ENCODE peak calls at places on chromosomes 6 and 20, in seven cellular contexts. D, G, P, W, R, H and A are unnamed samples. For H3K27me3, the result is how much of the 10 kb centered on the place peaks cover.

GRCh38 chr20:54137115-54137514 is 36.7 kb downstream of the CYP24A1 start:
- DNase-seq in W (no peak), H (no peak), D (no peak), R (no peak), G (no peak), P (no peak), A (no peak)

GRCh38 chr6:87925373-87926060 is 122.1 kb upstream of the SPACA1 start:
- DNase-seq in R (no peak), D (no peak), P (no peak), H (no peak), W (no peak), G (no peak), A (no peak)

GRCh38 chr6:72031471-72031870 is 145.1 kb downstream of the RIMS1 start:
- DNase-seq in G (no peak), R (no peak), D (no peak), H (no peak), P (no peak), W (no peak), A (no peak)

GRCh38 chr6:13488015-13488895 is 855 bp upstream of the GFOD1 start:
- DNase-seq in W (no peak), P (no peak), D (no peak), H (no peak), G (peak), R (peak), A (peak)

GRCh38 chr6:42264146-42264851 is 46.6 kb upstream of the MRPS10 start:
- DNase-seq in P (no peak), W (no peak), D (no peak), H (no peak), R (peak), G (no peak), A (no peak)

GRCh38 chr6:2608508-2608907 is 142.2 kb downstream of the MYLK4 start:
- DNase-seq in H (no peak), W (no peak), D (no peak), P (no peak), G (no peak), R (no peak), A (no peak)

GRCh38 chr6:134768936-134769335 is 181.0 kb downstream of the ALDH8A1 start:
- DNase-seq in H (no peak), D (no peak), G (no peak), P (no peak), R (no peak), W (no peak), A (no peak)

GRCh38 chr20:33333616-33334015 is 50.6 kb downstream of the BPIFB1 start:
- DNase-seq in W (no peak), R (no peak), G (no peak), H (no peak), P (no peak), D (no peak), A (no peak)

GRCh38 chr6:31293343-31293742 is 21.5 kb upstream of the HLA-C start:
- DNase-seq in R (no peak), P (peak), G (no peak), W (no peak), D (no peak), H (peak), A (no peak)

GRCh38 chr6:94323853-94324252 is 904.5 kb upstream of the EPHA7 start:
- DNase-seq in G (no peak), D (no peak), R (peak), W (no peak), H (peak), P (no peak), A (no peak)

DNA sequence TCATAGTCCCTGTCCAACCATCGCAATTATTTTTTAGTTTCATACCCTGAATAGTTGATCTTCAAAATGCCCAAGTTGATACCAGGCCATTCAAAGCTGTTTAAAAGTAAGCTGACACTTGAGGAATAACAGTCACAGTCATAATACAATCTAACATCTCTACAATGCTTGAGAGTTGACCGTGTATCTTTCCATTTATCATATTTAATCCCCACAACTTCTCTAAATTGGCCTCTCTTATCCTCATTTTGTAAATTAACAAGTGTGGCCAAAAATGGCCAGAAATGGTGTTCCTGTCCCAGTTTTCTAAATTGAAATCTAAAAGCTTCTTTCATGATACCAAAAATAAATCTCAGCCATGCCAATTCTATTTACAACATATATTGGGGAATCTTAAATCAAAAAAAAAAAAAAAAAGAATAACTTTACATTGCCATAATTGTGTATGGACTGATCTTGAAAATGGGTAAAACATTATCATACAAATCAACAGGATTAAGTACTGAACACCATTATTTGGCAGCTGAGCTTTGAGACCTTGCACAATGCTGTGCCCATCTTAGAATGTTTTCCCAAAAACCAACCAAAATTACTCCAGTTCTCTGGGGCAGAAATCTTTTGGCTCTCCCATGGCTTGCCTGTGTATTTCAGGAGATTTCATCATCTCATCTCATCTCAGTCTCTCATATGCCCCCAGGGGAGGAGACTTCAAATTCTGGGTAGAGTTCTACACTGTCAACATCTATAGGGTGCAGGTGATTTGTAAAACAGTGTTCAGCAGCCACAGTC is 448.7 kb upstream of the JARID2 start:
- DNase-seq in G (no peak), P (no peak), H (no peak), W (no peak), D (no peak), R (no peak), A (no peak)
- H3K27ac ChIP-seq in G (no peak), P (no peak), H (no peak), W (no peak), D (no peak), R (no peak), A (no peak)

GRCh38 chr20:2745936-2746635 is 53.5 kb downstream of the EBF4 start:
- DNase-seq in D (no peak), W (peak), G (no peak), R (no peak), P (no peak), H (no peak), A (no peak)
- H3K27me3 ChIP-seq in D (under half), W (under half), G (under half), R (under half), P (under half), H (under half), A (under half)

DNA sequence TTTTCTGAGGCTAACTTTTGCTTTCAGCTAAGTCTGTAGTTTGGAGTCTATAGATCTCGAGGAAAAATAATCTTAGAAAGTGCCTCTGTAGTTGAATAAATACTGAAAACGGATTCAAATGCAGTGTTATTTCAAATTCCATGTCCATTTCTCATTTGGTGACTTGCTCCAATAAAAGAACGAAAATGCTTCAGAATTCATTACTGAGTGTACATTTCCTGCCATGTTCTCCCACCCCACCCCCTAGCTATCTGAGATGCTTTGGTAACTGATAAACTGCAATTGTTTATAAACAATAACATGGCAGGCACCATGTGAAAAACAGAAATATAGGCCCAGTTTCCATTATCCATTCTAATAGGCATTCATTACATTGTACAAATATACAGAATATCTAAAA is 1.6 kb downstream of the FAM162B start:
- DNase-seq in R (no peak), G (no peak), W (no peak), H (no peak), P (no peak), D (no peak), A (no peak)
- H3K4me3 ChIP-seq in R (no peak), G (no peak), W (no peak), H (no peak), P (no peak), D (no peak), A (peak)

DNA sequence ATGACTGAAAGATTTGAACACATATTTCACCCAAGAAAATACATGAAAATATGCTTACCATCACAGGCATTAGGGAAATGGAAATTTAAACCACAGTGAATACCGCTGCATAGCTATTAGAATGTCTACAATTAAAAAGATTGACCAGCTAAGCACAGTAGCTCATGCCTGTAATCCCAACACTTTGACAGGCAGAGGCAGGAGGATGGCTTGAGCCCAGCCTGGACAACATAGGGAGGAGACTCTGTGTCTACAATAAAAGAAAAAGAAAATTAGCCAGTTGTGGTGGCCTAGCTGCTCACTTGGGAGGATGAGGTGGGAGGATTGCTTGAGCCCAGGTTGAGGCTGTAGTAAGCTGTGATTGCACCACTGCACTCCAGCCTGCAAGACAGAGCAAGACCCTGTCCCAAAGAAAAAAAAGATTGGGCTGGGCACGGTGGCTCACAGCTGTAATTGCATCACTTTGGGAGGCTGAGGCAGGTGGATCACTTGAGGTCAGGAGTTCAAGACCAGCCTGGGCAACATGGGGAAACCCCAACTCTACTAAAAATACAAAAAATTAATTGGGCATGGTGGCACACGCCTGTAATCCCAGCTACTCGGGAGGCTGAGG is 163.7 kb upstream of the AKAP12 start:
- DNase-seq in G (no peak), D (no peak), P (no peak), W (peak), R (no peak), H (no peak), A (no peak)
- H3K27ac ChIP-seq in G (no peak), D (no peak), P (no peak), W (no peak), R (no peak), H (peak), A (no peak)

DNA sequence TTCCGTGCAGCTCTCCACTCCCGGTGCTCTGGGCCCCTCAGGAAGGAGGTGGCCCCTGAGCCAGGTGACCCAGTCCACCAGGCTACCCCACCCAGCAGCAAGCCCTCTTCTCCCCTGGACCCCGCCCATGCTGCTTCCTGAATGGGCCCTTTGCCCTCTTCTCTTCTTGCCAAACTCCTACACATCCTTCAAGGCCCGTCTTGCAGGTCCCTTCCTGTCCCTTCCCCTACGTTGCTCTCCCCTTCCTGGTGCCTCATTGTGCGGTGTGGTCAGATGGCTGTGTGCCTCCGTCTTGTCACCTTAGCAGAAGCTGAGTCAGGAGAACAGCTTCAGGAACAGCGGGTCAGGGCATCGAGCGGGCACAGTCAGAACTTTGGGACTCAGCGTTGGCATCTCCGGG is 3.4 kb upstream of the GATA5 start:
- DNase-seq in D (no peak), P (no peak), R (no peak), G (no peak), H (no peak), W (no peak), A (no peak)
- H3K27me3 ChIP-seq in D (under half), P (half or more), R (under half), G (half or more), H (under half), W (under half), A (half or more)

DNA sequence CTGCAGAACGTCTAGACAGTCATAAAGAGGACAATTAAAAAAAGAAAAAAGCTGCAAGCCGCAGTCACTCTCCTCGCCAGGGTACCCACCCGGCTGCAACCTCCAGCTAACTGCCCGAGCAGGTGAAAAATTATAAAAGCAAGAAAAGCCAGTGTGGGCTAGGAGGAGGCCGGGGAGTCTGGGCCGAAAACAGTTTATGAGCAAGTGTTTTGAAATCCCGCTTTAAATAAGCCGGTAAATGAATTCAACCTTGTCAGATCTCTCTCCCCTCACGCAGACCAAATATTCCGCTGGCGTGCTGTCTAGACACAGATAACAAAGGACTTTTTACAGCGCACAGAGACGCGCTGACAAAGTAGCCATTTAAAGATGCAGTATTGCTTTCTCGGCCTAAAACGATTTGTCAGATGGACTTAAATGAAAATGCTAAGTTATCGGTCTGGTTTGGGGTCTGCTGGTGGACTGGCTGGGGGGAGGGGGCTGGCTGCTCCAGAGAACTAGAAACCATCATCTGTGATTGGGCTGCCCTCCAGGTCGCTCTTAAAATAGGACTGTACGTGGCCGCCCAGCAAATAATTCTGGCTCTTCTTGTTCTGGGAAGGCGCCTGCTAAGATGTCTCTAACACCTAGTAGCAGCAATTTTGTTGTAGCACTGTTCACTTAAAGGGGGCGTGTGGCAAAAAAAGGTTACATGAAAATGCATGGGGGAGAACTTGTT is 24.5 kb downstream of the PMEPA1 start:
- DNase-seq in R (peak), G (peak), W (no peak), H (no peak), D (no peak), P (no peak), A (no peak)
- H3K4me3 ChIP-seq in R (no peak), G (no peak), W (peak), H (no peak), D (no peak), P (peak), A (no peak)